ENCODE peak calls at places on chromosomes 7 and 10, in ten cellular contexts. One of them, this sample, is unnamed.

GRCh38 chr10:22539579-22540160 is 174.7 kb downstream of the PIP4K2A start:
- DNase-seq in PC-3: no peak
- DNase-seq in thoracic aorta: no peak
- DNase-seq in brain microvascular endothelial cell: no peak
- DNase-seq in adrenal gland: no peak
- DNase-seq in Peyer's patch: no peak
- DNase-seq in IMR-90: no peak
- DNase-seq in mammary epithelial cell: no peak
- DNase-seq in left ventricle myocardium inferior: no peak
- DNase-seq in suprapubic skin: no peak
- DNase-seq in this sample: no peak

GRCh38 chr10:45373003-45373782 is 823 bp upstream of the ALOX5 start:
- DNase-seq in Peyer's patch: peak; percentile 61
- DNase-seq in suprapubic skin: peak; percentile 66
- DNase-seq in mammary epithelial cell: no peak
- DNase-seq in thoracic aorta: no peak
- DNase-seq in IMR-90: no peak
- DNase-seq in adrenal gland: no peak
- DNase-seq in PC-3: no peak
- DNase-seq in left ventricle myocardium inferior: no peak
- DNase-seq in brain microvascular endothelial cell: no peak
- DNase-seq in this sample: no peak

GRCh38 chr7:2321020-2321419 is 6.8 kb upstream of the SNX8 start:
- DNase-seq in PC-3: no peak
- DNase-seq in left ventricle myocardium inferior: no peak
- DNase-seq in brain microvascular endothelial cell: no peak
- DNase-seq in thoracic aorta: no peak
- DNase-seq in IMR-90: peak; percentile 22
- DNase-seq in mammary epithelial cell: no peak
- DNase-seq in suprapubic skin: no peak
- DNase-seq in adrenal gland: no peak
- DNase-seq in Peyer's patch: no peak
- DNase-seq in this sample: peak; percentile 35

GRCh38 chr7:45157286-45157652 is 322 bp upstream of the RAMP3 start:
- DNase-seq in suprapubic skin: no peak
- DNase-seq in thoracic aorta: no peak
- DNase-seq in left ventricle myocardium inferior: no peak
- DNase-seq in Peyer's patch: no peak
- DNase-seq in mammary epithelial cell: no peak
- DNase-seq in IMR-90: no peak
- DNase-seq in PC-3: no peak
- DNase-seq in brain microvascular endothelial cell: no peak
- DNase-seq in adrenal gland: no peak
- DNase-seq in this sample: no peak

GRCh38 chr10:58477122-58477521 is 35.5 kb upstream of the BICC1 start:
- DNase-seq in Peyer's patch: no peak
- DNase-seq in IMR-90: peak; percentile 51
- DNase-seq in brain microvascular endothelial cell: peak; percentile 34
- DNase-seq in suprapubic skin: no peak
- DNase-seq in left ventricle myocardium inferior: peak; percentile 45
- DNase-seq in PC-3: no peak
- DNase-seq in thoracic aorta: no peak
- DNase-seq in adrenal gland: no peak
- DNase-seq in mammary epithelial cell: no peak
- DNase-seq in this sample: no peak

GRCh38 chr10:92993671-92994304 is 66.8 kb upstream of the CYP26C1 start:
- DNase-seq in adrenal gland: no peak
- DNase-seq in Peyer's patch: no peak
- DNase-seq in left ventricle myocardium inferior: no peak
- DNase-seq in PC-3: no peak
- DNase-seq in suprapubic skin: no peak
- DNase-seq in thoracic aorta: no peak
- DNase-seq in IMR-90: no peak
- DNase-seq in brain microvascular endothelial cell: no peak
- DNase-seq in mammary epithelial cell: no peak
- DNase-seq in this sample: no peak

GRCh38 chr7:6691609-6692106 is 15.1 kb downstream of the ZNF12 start:
- DNase-seq in suprapubic skin: no peak
- DNase-seq in mammary epithelial cell: peak; percentile 6
- DNase-seq in thoracic aorta: no peak
- DNase-seq in PC-3: no peak
- DNase-seq in Peyer's patch: no peak
- DNase-seq in brain microvascular endothelial cell: no peak
- DNase-seq in left ventricle myocardium inferior: no peak
- DNase-seq in IMR-90: peak; percentile 30
- DNase-seq in adrenal gland: no peak
- DNase-seq in this sample: no peak

GRCh38 chr7:157764193-157764592 is 427.4 kb downstream of the DNAJB6 start:
- DNase-seq in IMR-90: no peak
- DNase-seq in suprapubic skin: no peak
- DNase-seq in adrenal gland: no peak
- DNase-seq in PC-3: no peak
- DNase-seq in Peyer's patch: no peak
- DNase-seq in mammary epithelial cell: no peak
- DNase-seq in left ventricle myocardium inferior: no peak
- DNase-seq in thoracic aorta: no peak
- DNase-seq in brain microvascular endothelial cell: no peak
- DNase-seq in this sample: no peak

GRCh38 chr7:30871655-30872054 is 40.0 kb upstream of the AQP1 start:
- DNase-seq in Peyer's patch: no peak
- DNase-seq in PC-3: no peak
- DNase-seq in suprapubic skin: no peak
- DNase-seq in mammary epithelial cell: no peak
- DNase-seq in IMR-90: no peak
- DNase-seq in brain microvascular endothelial cell: no peak
- DNase-seq in thoracic aorta: no peak
- DNase-seq in adrenal gland: no peak
- DNase-seq in left ventricle myocardium inferior: no peak
- DNase-seq in this sample: no peak

GRCh38 chr7:30873207-30873606 is 38.4 kb upstream of the AQP1 start:
- DNase-seq in brain microvascular endothelial cell: no peak
- DNase-seq in thoracic aorta: no peak
- DNase-seq in PC-3: no peak
- DNase-seq in left ventricle myocardium inferior: no peak
- DNase-seq in suprapubic skin: no peak
- DNase-seq in IMR-90: no peak
- DNase-seq in adrenal gland: no peak
- DNase-seq in mammary epithelial cell: no peak
- DNase-seq in Peyer's patch: no peak
- DNase-seq in this sample: no peak

GRCh38 chr7:30869794-30870491 is 41.7 kb upstream of the AQP1 start:
- DNase-seq in suprapubic skin: no peak
- DNase-seq in IMR-90: peak; percentile 22
- DNase-seq in thoracic aorta: no peak
- DNase-seq in adrenal gland: peak; percentile 48
- DNase-seq in left ventricle myocardium inferior: peak; percentile 42
- DNase-seq in mammary epithelial cell: no peak
- DNase-seq in brain microvascular endothelial cell: no peak
- DNase-seq in Peyer's patch: no peak
- DNase-seq in PC-3: no peak
- DNase-seq in this sample: no peak

GRCh38 chr7:30867483-30867882 is 44.2 kb upstream of the AQP1 start:
- DNase-seq in IMR-90: no peak
- DNase-seq in mammary epithelial cell: no peak
- DNase-seq in suprapubic skin: no peak
- DNase-seq in Peyer's patch: no peak
- DNase-seq in thoracic aorta: no peak
- DNase-seq in left ventricle myocardium inferior: no peak
- DNase-seq in brain microvascular endothelial cell: no peak
- DNase-seq in adrenal gland: no peak
- DNase-seq in PC-3: no peak
- DNase-seq in this sample: no peak

DNA sequence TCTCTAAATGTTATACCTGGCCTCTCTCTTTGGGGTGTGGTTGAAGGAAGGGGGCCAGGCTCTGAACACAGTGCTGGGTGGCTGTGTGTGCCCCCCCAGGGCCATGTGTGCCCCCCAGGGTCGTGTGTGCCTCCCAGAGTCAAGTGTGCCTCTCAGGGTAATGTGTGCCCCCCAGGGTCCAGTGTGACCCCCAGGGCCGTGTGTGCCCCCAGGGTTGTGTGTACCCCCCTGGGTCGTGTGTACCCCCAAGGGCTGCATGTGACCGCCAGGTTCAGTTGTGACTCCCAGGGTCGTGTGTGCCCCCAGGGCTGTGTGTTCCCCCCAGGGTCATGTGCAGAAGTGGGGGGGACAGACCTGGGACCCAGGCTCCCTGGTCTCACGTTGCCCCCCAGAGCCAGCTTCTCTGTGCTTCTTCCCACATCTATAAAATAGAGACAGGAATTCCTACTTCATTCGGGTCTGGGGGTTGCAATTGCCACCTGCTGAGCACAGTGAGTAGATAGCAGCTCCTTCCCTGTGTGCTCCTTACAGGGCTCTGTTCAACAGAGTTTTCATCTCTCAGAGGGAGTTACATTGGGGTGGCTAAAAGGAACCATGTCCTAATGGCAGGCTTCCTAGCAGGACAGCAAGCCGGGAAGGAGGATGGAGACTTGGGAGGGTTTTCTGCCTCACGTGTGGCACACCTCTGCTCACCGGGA is 40.7 kb upstream of the AQP1 start:
- DNase-seq in Peyer's patch: no peak
- DNase-seq in mammary epithelial cell: no peak
- DNase-seq in PC-3: no peak
- DNase-seq in adrenal gland: no peak
- DNase-seq in IMR-90: no peak
- DNase-seq in thoracic aorta: no peak
- DNase-seq in brain microvascular endothelial cell: no peak
- DNase-seq in left ventricle myocardium inferior: no peak
- DNase-seq in suprapubic skin: no peak
- DNase-seq in this sample: no peak
- H3K36me3 ChIP-seq in Peyer's patch: no peaks in the 10 kb centered on the region
- H3K36me3 ChIP-seq in mammary epithelial cell: no peaks in the 10 kb centered on the region
- H3K36me3 ChIP-seq in PC-3: no peaks in the 10 kb centered on the region
- H3K36me3 ChIP-seq in adrenal gland: no peaks in the 10 kb centered on the region
- H3K36me3 ChIP-seq in IMR-90: peaks cover 4% of the 10 kb centered on the region
- H3K36me3 ChIP-seq in thoracic aorta: peaks cover 36% of the 10 kb centered on the region
- H3K36me3 ChIP-seq in brain microvascular endothelial cell: no peaks in the 10 kb centered on the region
- H3K36me3 ChIP-seq in left ventricle myocardium inferior: peaks cover 27% of the 10 kb centered on the region
- H3K36me3 ChIP-seq in suprapubic skin: peaks cover 38% of the 10 kb centered on the region
- H3K36me3 ChIP-seq in this sample: peaks cover 13% of the 10 kb centered on the region

GRCh38 chr10:79492256-79492655 is 20.1 kb upstream of the EIF5AL1 start:
- DNase-seq in PC-3: no peak
- DNase-seq in thoracic aorta: no peak
- DNase-seq in Peyer's patch: no peak
- DNase-seq in adrenal gland: no peak
- DNase-seq in mammary epithelial cell: no peak
- DNase-seq in IMR-90: no peak
- DNase-seq in suprapubic skin: no peak
- DNase-seq in brain microvascular endothelial cell: no peak
- DNase-seq in left ventricle myocardium inferior: no peak
- DNase-seq in this sample: no peak

GRCh38 chr10:79488870-79489269 is 23.5 kb upstream of the EIF5AL1 start:
- DNase-seq in brain microvascular endothelial cell: no peak
- DNase-seq in mammary epithelial cell: no peak
- DNase-seq in left ventricle myocardium inferior: no peak
- DNase-seq in suprapubic skin: peak; percentile 47
- DNase-seq in adrenal gland: no peak
- DNase-seq in Peyer's patch: no peak
- DNase-seq in PC-3: no peak
- DNase-seq in thoracic aorta: no peak
- DNase-seq in IMR-90: no peak
- DNase-seq in this sample: no peak

GRCh38 chr10:79488303-79488702 is 24.0 kb upstream of the EIF5AL1 start:
- DNase-seq in thoracic aorta: peak; percentile 43
- DNase-seq in left ventricle myocardium inferior: peak; percentile 71
- DNase-seq in Peyer's patch: peak; percentile 67
- DNase-seq in brain microvascular endothelial cell: peak; percentile 92
- DNase-seq in IMR-90: peak; percentile 92
- DNase-seq in PC-3: peak; percentile 100
- DNase-seq in adrenal gland: peak; percentile 54
- DNase-seq in suprapubic skin: peak; percentile 86
- DNase-seq in mammary epithelial cell: peak; percentile 82
- DNase-seq in this sample: peak; percentile 23

GRCh38 chr10:79491171-79491835 is 21.0 kb upstream of the EIF5AL1 start:
- DNase-seq in brain microvascular endothelial cell: no peak
- DNase-seq in adrenal gland: no peak
- DNase-seq in left ventricle myocardium inferior: no peak
- DNase-seq in suprapubic skin: peak; percentile 58
- DNase-seq in thoracic aorta: no peak
- DNase-seq in Peyer's patch: no peak
- DNase-seq in mammary epithelial cell: no peak
- DNase-seq in IMR-90: no peak
- DNase-seq in PC-3: peak; percentile 80
- DNase-seq in this sample: no peak

GRCh38 chr10:79490400-79491081 is 21.8 kb upstream of the EIF5AL1 start:
- DNase-seq in mammary epithelial cell: no peak
- DNase-seq in brain microvascular endothelial cell: no peak
- DNase-seq in PC-3: peak; percentile 47
- DNase-seq in Peyer's patch: no peak
- DNase-seq in IMR-90: peak; percentile 57
- DNase-seq in adrenal gland: no peak
- DNase-seq in suprapubic skin: peak; percentile 52
- DNase-seq in left ventricle myocardium inferior: peak; percentile 49
- DNase-seq in thoracic aorta: no peak
- DNase-seq in this sample: peak; percentile 50
- TF ChIP-seq CTCF in mammary epithelial cell: no peak
- TF ChIP-seq CTCF in brain microvascular endothelial cell: no peak
- TF ChIP-seq CTCF in PC-3: no peak
- TF ChIP-seq CTCF in Peyer's patch: no peak
- TF ChIP-seq CTCF in IMR-90: no peak
- TF ChIP-seq CTCF in adrenal gland: no peak
- TF ChIP-seq CTCF in suprapubic skin: no peak
- TF ChIP-seq CTCF in left ventricle myocardium inferior: no peak
- TF ChIP-seq CTCF in thoracic aorta: no peak
- TF ChIP-seq CTCF in this sample: no peak

GRCh38 chr7:77416621-77417371 is 647 bp upstream of the GSAP start:
- DNase-seq in PC-3: no peak
- DNase-seq in left ventricle myocardium inferior: no peak
- DNase-seq in brain microvascular endothelial cell: no peak
- DNase-seq in IMR-90: no peak
- DNase-seq in Peyer's patch: no peak
- DNase-seq in thoracic aorta: no peak
- DNase-seq in mammary epithelial cell: no peak
- DNase-seq in adrenal gland: peak; percentile 47
- DNase-seq in suprapubic skin: no peak
- DNase-seq in this sample: no peak

GRCh38 chr7:77415822-77416620 is at the start of gene GSAP:
- DNase-seq in PC-3: peak; percentile 64
- DNase-seq in Peyer's patch: peak; percentile 88
- DNase-seq in brain microvascular endothelial cell: no peak
- DNase-seq in thoracic aorta: no peak
- DNase-seq in adrenal gland: peak; percentile 74
- DNase-seq in IMR-90: no peak
- DNase-seq in mammary epithelial cell: peak; percentile 61
- DNase-seq in left ventricle myocardium inferior: peak; percentile 71
- DNase-seq in suprapubic skin: no peak
- DNase-seq in this sample: peak; percentile 82

GRCh38 chr7:77413128-77413527 is 3.0 kb downstream of the GSAP start:
- DNase-seq in suprapubic skin: no peak
- DNase-seq in Peyer's patch: no peak
- DNase-seq in thoracic aorta: no peak
- DNase-seq in mammary epithelial cell: no peak
- DNase-seq in brain microvascular endothelial cell: no peak
- DNase-seq in left ventricle myocardium inferior: no peak
- DNase-seq in IMR-90: no peak
- DNase-seq in adrenal gland: peak; percentile 28
- DNase-seq in PC-3: no peak
- DNase-seq in this sample: no peak

GRCh38 chr7:77413861-77414424 is 2.2 kb downstream of the GSAP start:
- DNase-seq in suprapubic skin: no peak
- DNase-seq in IMR-90: peak; percentile 59
- DNase-seq in adrenal gland: peak; percentile 21
- DNase-seq in brain microvascular endothelial cell: no peak
- DNase-seq in thoracic aorta: no peak
- DNase-seq in PC-3: peak; percentile 46
- DNase-seq in mammary epithelial cell: peak; percentile 57
- DNase-seq in Peyer's patch: no peak
- DNase-seq in left ventricle myocardium inferior: no peak
- DNase-seq in this sample: no peak

GRCh38 chr7:77415474-77415821 is 701 bp downstream of the GSAP start:
- DNase-seq in PC-3: no peak
- DNase-seq in Peyer's patch: peak; percentile 87
- DNase-seq in IMR-90: no peak
- DNase-seq in brain microvascular endothelial cell: no peak
- DNase-seq in suprapubic skin: no peak
- DNase-seq in mammary epithelial cell: no peak
- DNase-seq in left ventricle myocardium inferior: no peak
- DNase-seq in adrenal gland: peak; percentile 17
- DNase-seq in thoracic aorta: no peak
- DNase-seq in this sample: peak; percentile 74
- H3K36me3 ChIP-seq in PC-3: no peaks in the 10 kb centered on the region
- H3K36me3 ChIP-seq in Peyer's patch: no peaks in the 10 kb centered on the region
- H3K36me3 ChIP-seq in IMR-90: no peaks in the 10 kb centered on the region
- H3K36me3 ChIP-seq in brain microvascular endothelial cell: no peaks in the 10 kb centered on the region
- H3K36me3 ChIP-seq in suprapubic skin: no peaks in the 10 kb centered on the region
- H3K36me3 ChIP-seq in mammary epithelial cell: no peaks in the 10 kb centered on the region
- H3K36me3 ChIP-seq in left ventricle myocardium inferior: no peaks in the 10 kb centered on the region
- H3K36me3 ChIP-seq in adrenal gland: no peaks in the 10 kb centered on the region
- H3K36me3 ChIP-seq in thoracic aorta: no peaks in the 10 kb centered on the region
- H3K36me3 ChIP-seq in this sample: no peaks in the 10 kb centered on the region

DNA sequence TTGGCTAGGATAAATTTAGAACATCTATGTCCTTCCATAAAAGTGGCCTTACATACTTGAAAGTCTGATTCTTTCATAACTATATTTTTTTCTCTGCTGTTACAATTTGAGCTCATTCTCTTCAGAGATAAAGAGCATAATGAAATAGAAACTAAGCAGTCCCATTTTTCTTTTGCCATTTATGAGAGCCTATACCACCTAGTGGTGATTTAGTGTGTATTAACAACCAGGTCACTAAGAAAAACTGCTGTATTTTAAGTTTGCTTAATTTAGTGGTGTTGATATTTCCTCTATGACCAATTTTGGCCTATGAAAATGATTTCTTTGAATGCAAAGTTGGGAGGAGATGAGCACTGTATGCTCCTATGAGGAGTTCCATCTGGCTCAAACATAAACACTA is 88.7 kb upstream of the ZWINT start:
- DNase-seq in Peyer's patch: no peak
- DNase-seq in PC-3: peak; percentile 53
- DNase-seq in left ventricle myocardium inferior: no peak
- DNase-seq in adrenal gland: no peak
- DNase-seq in IMR-90: no peak
- DNase-seq in mammary epithelial cell: peak; percentile 6
- DNase-seq in suprapubic skin: no peak
- DNase-seq in brain microvascular endothelial cell: no peak
- DNase-seq in thoracic aorta: no peak
- DNase-seq in this sample: no peak
- TF ChIP-seq CTCF in Peyer's patch: no peak
- TF ChIP-seq CTCF in PC-3: peak; percentile 86
- TF ChIP-seq CTCF in left ventricle myocardium inferior: peak; percentile 42
- TF ChIP-seq CTCF in adrenal gland: peak; percentile 8
- TF ChIP-seq CTCF in IMR-90: peak; percentile 20
- TF ChIP-seq CTCF in mammary epithelial cell: peak; percentile 27
- TF ChIP-seq CTCF in suprapubic skin: no peak
- TF ChIP-seq CTCF in brain microvascular endothelial cell: no peak
- TF ChIP-seq CTCF in thoracic aorta: no peak
- TF ChIP-seq CTCF in this sample: no peak